ENCODE peak calls at places on chromosomes 6 and 20, in four cellular contexts. K, Q, G and Y are unnamed samples.

GRCh38 chr6:121435444-121436069 is at the start of gene GJA1:
- DNase-seq in K (peak), Q (no peak), G (no peak), Y (no peak)

GRCh38 chr6:292506-293184 is 358 bp downstream of the DUSP22 start:
- DNase-seq in K (peak), Q (peak), G (peak), Y (peak)

GRCh38 chr6:127022297-127022696 is 96.2 kb upstream of the RSPO3 start:
- DNase-seq in K (no peak), Q (peak), G (no peak), Y (no peak)

GRCh38 chr6:113632220-113632864 is 224.8 kb upstream of the MARCKS start:
- DNase-seq in K (no peak), Q (peak), G (peak), Y (no peak)

GRCh38 chr6:153038378-153038777 is 35.9 kb upstream of the MTRF1L start:
- DNase-seq in K (no peak), Q (no peak), G (no peak), Y (no peak)

GRCh38 chr20:4604580-4604979 is 117.1 kb upstream of the PRND start:
- DNase-seq in K (no peak), Q (no peak), G (no peak), Y (no peak)

GRCh38 chr20:25058051-25058796 is at the start of gene ACSS1:
- DNase-seq in K (peak), Q (no peak), G (peak), Y (peak)

GRCh38 chr6:149166324-149166723 is 151.2 kb upstream of the TAB2 start:
- DNase-seq in K (no peak), Q (no peak), G (no peak), Y (no peak)

GRCh38 chr20:47303736-47304135 is 52.8 kb downstream of the ZMYND8 start:
- DNase-seq in K (peak), Q (no peak), G (no peak), Y (no peak)

GRCh38 chr6:41713161-41713649 is 22.2 kb downstream of the TFEB start:
- DNase-seq in K (no peak), Q (no peak), G (no peak), Y (no peak)

GRCh38 chr6:44431118-44431725 is 43.7 kb downstream of the CDC5L start:
- DNase-seq in K (peak), Q (peak), G (peak), Y (peak)

GRCh38 chr20:63753381-63753780 is 13.8 kb downstream of the SLC2A4RG start:
- DNase-seq in K (no peak), Q (no peak), G (no peak), Y (no peak)

GRCh38 chr6:162706236-162706635 is 21.3 kb downstream of the PRKN start:
- DNase-seq in K (no peak), Q (no peak), G (no peak), Y (no peak)

GRCh38 chr6:150072201-150072600 is 3.3 kb upstream of the ULBP3 start:
- DNase-seq in K (no peak), Q (peak), G (no peak), Y (peak)

GRCh38 chr6:38973178-38974057 is 75.2 kb upstream of the GLP1R start:
- DNase-seq in K (no peak), Q (peak), G (peak), Y (peak)

GRCh38 chr6:100663219-100663863 is 198.6 kb upstream of the SIM1 start:
- DNase-seq in K (no peak), Q (peak), G (no peak), Y (no peak)

GRCh38 chr6:129614464-129614863 is 95.5 kb downstream of the ARHGAP18 start:
- DNase-seq in K (no peak), Q (no peak), G (no peak), Y (no peak)

GRCh38 chr6:163288066-163288465 is 126.5 kb upstream of the QKI start:
- DNase-seq in K (no peak), Q (no peak), G (no peak), Y (no peak)

GRCh38 chr6:85008311-85009015 is 244.1 kb upstream of the TBX18 start:
- DNase-seq in K (no peak), Q (no peak), G (no peak), Y (no peak)

GRCh38 chr6:4664911-4665310 is 111.3 kb upstream of the CDYL start:
- DNase-seq in K (no peak), Q (no peak), G (no peak), Y (no peak)

GRCh38 chr6:30844118-30844535 is 40.2 kb upstream of the DDR1 start:
- DNase-seq in K (peak), Q (peak), G (no peak), Y (no peak)

GRCh38 chr20:4592316-4593148 is 129.2 kb upstream of the PRND start:
- DNase-seq in K (peak), Q (peak), G (no peak), Y (peak)

GRCh38 chr20:23048283-23049200 is 930 bp downstream of the THBD start:
- DNase-seq in K (peak), Q (no peak), G (no peak), Y (no peak)
- TF ChIP-seq ETV6 in K (peak), Q (no peak), G (no peak), Y (no peak)

GRCh38 chr6:151399679-151400078 is 8.3 kb upstream of the ZBTB2 start:
- DNase-seq in K (no peak), Q (no peak), G (no peak), Y (no peak)
- TF ChIP-seq ETV6 in K (no peak), Q (no peak), G (no peak), Y (no peak)

GRCh38 chr20:32021091-32021490 is 10.9 kb downstream of the CCM2L start:
- DNase-seq in K (no peak), Q (no peak), G (no peak), Y (no peak)

GRCh38 chr20:32019156-32019510 is 8.9 kb downstream of the CCM2L start:
- DNase-seq in K (peak), Q (no peak), G (no peak), Y (peak)

GRCh38 chr20:32019563-32020463 is 9.6 kb downstream of the CCM2L start:
- DNase-seq in K (no peak), Q (no peak), G (no peak), Y (no peak)

GRCh38 chr20:32017711-32018251 is 7.5 kb downstream of the CCM2L start:
- DNase-seq in K (peak), Q (peak), G (no peak), Y (peak)

GRCh38 chr20:32018269-32019155 is 8.3 kb downstream of the CCM2L start:
- DNase-seq in K (peak), Q (peak), G (no peak), Y (peak)
- TF ChIP-seq ETV6 in K (peak), Q (no peak), G (no peak), Y (no peak)

GRCh38 chr6:54310377-54311152 is 2.3 kb downstream of the TINAG start:
- DNase-seq in K (no peak), Q (no peak), G (no peak), Y (no peak)

GRCh38 chr6:54308240-54308639 is at the start of gene TINAG:
- DNase-seq in K (no peak), Q (no peak), G (no peak), Y (no peak)

GRCh38 chr6:54307412-54308036 is 717 bp upstream of the TINAG start:
- DNase-seq in K (no peak), Q (peak), G (peak), Y (no peak)

DNA sequence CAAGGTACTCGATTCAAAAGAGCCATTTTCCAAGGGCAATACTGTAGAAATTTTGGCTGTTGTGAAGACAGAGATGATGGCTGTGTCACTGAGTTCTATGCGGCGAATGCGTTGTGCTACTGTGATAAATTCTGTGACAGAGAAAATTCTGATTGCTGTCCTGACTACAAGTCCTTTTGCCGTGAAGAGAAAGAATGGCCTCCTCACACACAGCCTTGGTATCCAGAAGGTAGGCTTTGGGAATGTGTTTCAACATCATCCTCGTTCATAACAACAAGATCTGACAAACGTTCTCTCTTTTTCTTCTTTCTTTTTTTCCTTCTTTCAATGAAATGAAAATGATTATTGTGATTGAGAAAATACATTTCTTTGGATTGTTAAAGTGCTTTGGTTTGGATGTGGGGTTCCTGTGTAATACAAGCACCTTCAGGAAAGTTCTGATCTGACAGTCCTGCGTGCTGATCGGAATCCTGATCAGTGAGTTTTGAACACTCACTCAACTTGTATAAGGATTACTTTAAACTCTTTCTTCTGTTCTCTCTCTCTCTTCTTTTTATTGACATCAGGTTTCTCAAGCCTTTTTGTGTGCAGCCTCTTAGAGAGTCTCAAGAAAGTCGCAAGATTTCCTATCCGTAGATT is 555 bp downstream of the TINAG start:
- DNase-seq in K (no peak), Q (no peak), G (no peak), Y (no peak)
- TF ChIP-seq ETV6 in K (no peak), Q (no peak), G (no peak), Y (no peak)

GRCh38 chr20:1207293-1207884 is 4.1 kb downstream of the C20orf202 start:
- DNase-seq in K (no peak), Q (no peak), G (no peak), Y (no peak)
- TF ChIP-seq ETV6 in K (no peak), Q (no peak), G (no peak), Y (no peak)

DNA sequence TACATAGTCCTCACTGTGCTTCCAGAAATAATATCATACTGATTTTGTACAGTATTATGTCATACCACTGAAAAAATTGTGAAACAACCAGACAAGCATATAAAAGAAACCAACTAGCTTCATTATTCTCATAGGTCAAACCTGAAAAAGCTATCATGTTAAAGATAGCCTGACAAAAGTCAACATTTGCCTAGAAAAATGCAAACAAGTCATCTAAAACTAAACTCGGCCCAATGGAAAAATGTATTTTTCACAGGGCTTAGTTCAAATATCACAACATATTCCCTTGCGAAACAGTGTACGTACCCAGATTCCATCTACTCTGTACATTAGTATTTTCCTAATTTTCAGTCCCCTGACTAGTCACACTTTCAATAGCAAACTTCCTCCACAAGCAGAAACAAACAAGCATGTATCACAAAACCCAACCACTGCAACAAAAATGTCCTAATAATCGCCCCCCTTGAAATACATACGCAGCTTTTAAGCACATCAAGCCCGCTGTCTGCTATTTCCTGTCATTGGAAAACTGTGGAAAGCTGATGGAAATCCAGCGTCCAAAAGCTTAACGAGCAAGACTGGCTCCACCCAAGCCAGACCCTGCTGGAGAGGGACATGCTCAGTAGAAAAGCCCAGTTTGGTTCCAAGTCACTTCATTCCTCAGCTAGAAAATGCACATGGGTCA is 93.1 kb downstream of the EPB41L2 start:
- DNase-seq in K (no peak), Q (peak), G (no peak), Y (no peak)
- TF ChIP-seq ETV6 in K (no peak), Q (no peak), G (no peak), Y (no peak)

GRCh38 chr20:11178946-11179654 is 505.3 kb upstream of the JAG1 start:
- DNase-seq in K (no peak), Q (peak), G (no peak), Y (no peak)
- TF ChIP-seq ETV6 in K (no peak), Q (no peak), G (no peak), Y (no peak)

GRCh38 chr20:43560974-43561373 is 2.1 kb downstream of the SGK2 start:
- DNase-seq in K (no peak), Q (no peak), G (no peak), Y (no peak)

GRCh38 chr20:43554369-43554768 is 4.5 kb upstream of the SGK2 start:
- DNase-seq in K (no peak), Q (no peak), G (no peak), Y (no peak)

GRCh38 chr20:43559588-43559987 is 761 bp downstream of the SGK2 start:
- DNase-seq in K (no peak), Q (no peak), G (no peak), Y (no peak)

GRCh38 chr20:43559147-43559477 is 285 bp downstream of the SGK2 start:
- DNase-seq in K (no peak), Q (no peak), G (no peak), Y (no peak)

DNA sequence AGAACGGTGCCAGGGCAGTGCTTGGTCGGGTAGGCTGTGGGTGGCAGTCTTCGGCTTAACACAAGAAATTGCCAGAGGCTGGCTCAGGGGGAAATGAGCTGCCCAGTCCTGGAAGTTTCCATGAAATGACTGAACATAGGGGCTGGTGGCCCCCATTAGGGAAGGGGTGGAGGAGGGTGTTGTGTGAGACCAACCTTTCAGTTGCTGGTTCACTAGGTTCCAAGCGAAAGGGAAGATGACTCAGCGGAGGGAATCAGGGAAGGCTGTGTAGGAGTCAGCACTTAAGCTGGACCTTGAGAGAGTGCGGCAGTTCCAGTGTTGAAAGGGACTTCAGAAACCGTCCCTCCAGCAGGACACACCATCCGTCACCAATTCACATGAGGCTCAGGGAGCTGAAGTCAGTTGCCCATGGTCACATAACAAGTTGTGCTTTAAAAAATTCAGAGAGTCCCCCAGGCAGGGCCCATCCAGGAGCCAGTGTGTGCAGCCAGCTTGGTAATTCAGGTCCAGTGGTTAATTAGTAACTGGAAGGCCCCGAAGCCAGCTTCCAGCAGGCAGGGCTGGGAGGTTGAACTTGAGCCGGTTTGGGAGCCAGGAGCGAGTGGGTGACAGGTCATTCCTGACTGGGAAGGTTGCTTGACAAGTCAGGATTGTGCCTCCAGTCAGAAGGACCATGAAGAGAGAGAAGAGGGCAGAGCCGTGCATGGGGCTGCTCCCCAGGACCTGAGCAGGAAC is at the start of gene SGK2:
- DNase-seq in K (no peak), Q (peak), G (no peak), Y (peak)
- TF ChIP-seq ETV6 in K (no peak), Q (no peak), G (no peak), Y (no peak)